ENCODE peak calls at places on chromosomes 12 and 14, in ten cellular contexts. I is posterior vena cava; R is upper lobe of left lung; D is retinal pigment epithelial cell; F is endothelial cell; S is pons; L is fibroblast of mammary gland; B is T-helper 2 cell; N is islet precursor cell; Q is stimulated activated CD8-positive, alpha-beta memory T cell treated with anti-CD3 and anti-CD28 coated beads, Interleukin-2, amount 100 ng/mL, for 48 hours. V is an unnamed sample.

GRCh38 chr12:57106021-57106708 is 5.0 kb downstream of the STAT6 start:
- DNase-seq in L (no peak), R (no peak), S (no peak), N (no peak), I (peak; percentile 66), Q (no peak), F (no peak), D (no peak), B (no peak), V (no peak)

GRCh38 chr12:26250801-26251200 is 55.4 kb downstream of the SSPN start:
- DNase-seq in I (no peak), Q (no peak), N (no peak), F (no peak), L (no peak), D (no peak), R (no peak), B (no peak), S (no peak), V (no peak)

GRCh38 chr12:32917094-32917611 is 20.6 kb upstream of the PKP2 start:
- DNase-seq in F (no peak), S (no peak), R (no peak), Q (no peak), N (no peak), I (no peak), D (no peak), L (peak; percentile 76), B (no peak), V (no peak)

GRCh38 chr14:61498811-61499210 is 177.4 kb downstream of the PRKCH start:
- DNase-seq in D (peak; percentile 91), I (no peak), S (no peak), Q (no peak), L (peak; percentile 78), F (no peak), R (no peak), B (no peak), N (no peak), V (no peak)

GRCh38 chr12:124044809-124045321 is 71.8 kb downstream of the ZNF664 start:
- DNase-seq in F (no peak), R (no peak), L (no peak), Q (no peak), D (no peak), S (no peak), B (no peak), N (no peak), I (no peak), V (peak; percentile 43)

GRCh38 chr12:96302706-96303310 is 97.4 kb downstream of the CDK17 start:
- DNase-seq in L (no peak), Q (no peak), F (no peak), B (no peak), D (no peak), I (no peak), S (peak; percentile 95), R (no peak), N (no peak), V (peak; percentile 71)

GRCh38 chr14:67964391-67964812 is 144.8 kb downstream of the RAD51B start:
- DNase-seq in R (no peak), B (no peak), F (no peak), I (no peak), N (no peak), Q (no peak), S (no peak), L (peak; percentile 76), D (no peak), V (no peak)

GRCh38 chr14:67875175-67876006 is 55.8 kb downstream of the RAD51B start:
- DNase-seq in S (no peak), F (no peak), Q (no peak), B (peak; percentile 25), N (no peak), D (no peak), L (no peak), R (no peak), I (no peak), V (no peak)

GRCh38 chr14:55123101-55123500 is 6.0 kb upstream of the LGALS3 start:
- DNase-seq in F (no peak), N (peak; percentile 77), L (peak; percentile 95), D (peak; percentile 80), S (no peak), I (no peak), Q (no peak), B (no peak), R (no peak), V (peak; percentile 52)

GRCh38 chr12:10016881-10017280 is 6.5 kb downstream of the CLEC12B start:
- DNase-seq in N (no peak), F (no peak), Q (no peak), D (peak; percentile 9), L (peak; percentile 2), R (no peak), S (no peak), B (no peak), I (no peak), V (no peak)

GRCh38 chr12:110846615-110847566 is at the start of gene CCDC63:
- DNase-seq in R (peak; percentile 91), I (peak; percentile 87), N (peak; percentile 90), S (no peak), F (peak; percentile 76), D (no peak), Q (peak; percentile 15), B (no peak), L (peak; percentile 33), V (no peak)

GRCh38 chr12:41250748-41251147 is 62.6 kb downstream of the PDZRN4 start:
- DNase-seq in R (no peak), B (no peak), I (no peak), F (no peak), D (no peak), L (peak; percentile 25), Q (no peak), S (peak; percentile 31), N (no peak), V (no peak)

GRCh38 chr12:125100551-125101434 is 35.6 kb downstream of the AACS start:
- DNase-seq in R (no peak), L (no peak), N (no peak), Q (no peak), D (no peak), I (no peak), S (no peak), B (no peak), F (no peak), V (no peak)

GRCh38 chr12:50887191-50887590 is 44.5 kb downstream of the TMPRSS12 start:
- DNase-seq in L (no peak), R (no peak), S (no peak), Q (no peak), F (no peak), N (no peak), I (no peak), B (no peak), D (no peak), V (no peak)

GRCh38 chr14:55451398-55451797 is 11.0 kb upstream of the TBPL2 start:
- DNase-seq in S (no peak), I (no peak), N (no peak), F (no peak), D (no peak), R (no peak), Q (no peak), B (no peak), L (peak; percentile 68), V (no peak)

GRCh38 chr12:68350753-68351152 is 18.6 kb upstream of the MDM1 start:
- DNase-seq in S (no peak), Q (no peak), F (no peak), L (peak; percentile 45), R (no peak), D (no peak), N (no peak), I (no peak), B (no peak), V (no peak)

GRCh38 chr12:124057691-124058090 is 84.7 kb downstream of the ZNF664 start:
- DNase-seq in F (no peak), N (no peak), B (no peak), R (no peak), D (no peak), S (no peak), I (no peak), L (no peak), Q (no peak), V (no peak)

GRCh38 chr12:5912437-5913334 is 32.4 kb downstream of the ANO2 start:
- DNase-seq in F (peak; percentile 70), B (no peak), R (no peak), I (peak; percentile 76), N (peak; percentile 85), L (no peak), Q (no peak), D (no peak), S (no peak), V (no peak)

GRCh38 chr12:105418821-105419291 is 88.4 kb downstream of the C12orf75 start:
- DNase-seq in R (peak; percentile 7), F (no peak), B (no peak), I (no peak), N (peak; percentile 86), Q (no peak), L (no peak), S (no peak), D (no peak), V (no peak)

GRCh38 chr14:77498120-77498979 is at the start of gene ISM2:
- DNase-seq in L (peak; percentile 21), S (no peak), R (peak; percentile 90), Q (peak; percentile 6), N (peak; percentile 78), D (no peak), I (no peak), B (peak; percentile 10), F (peak; percentile 48), V (peak; percentile 30)

GRCh38 chr12:9066183-9066623 is 49.5 kb downstream of the A2M start:
- DNase-seq in L (no peak), D (no peak), S (no peak), N (no peak), I (peak; percentile 71), Q (no peak), B (no peak), F (no peak), R (peak; percentile 63), V (no peak)

GRCh38 chr14:50045039-50045711 is 71.2 kb downstream of the VCPKMT start:
- DNase-seq in L (peak; percentile 93), I (peak; percentile 95), B (peak; percentile 61), D (no peak), S (no peak), R (no peak), N (no peak), F (no peak), Q (peak; percentile 64), V (no peak)

GRCh38 chr14:106826833-106827369 is 1300.5 kb downstream of the TMEM121 start:
- DNase-seq in B (no peak), L (no peak), N (no peak), I (no peak), F (no peak), D (no peak), R (no peak), S (no peak), Q (no peak), V (no peak)

GRCh38 chr12:87953257-87953860 is 75.8 kb downstream of the C12orf50 start:
- DNase-seq in L (peak; percentile 60), N (no peak), Q (no peak), F (peak; percentile 19), R (no peak), I (no peak), D (no peak), S (peak; percentile 63), B (no peak), V (peak; percentile 18)

GRCh38 chr14:100069161-100069800 is 4.1 kb downstream of the EVL start:
- DNase-seq in L (no peak), I (no peak), N (no peak), D (no peak), S (no peak), R (no peak), F (no peak), Q (no peak), B (no peak), V (no peak)

GRCh38 chr12:25822281-25822680 is 136.2 kb upstream of the RASSF8 start:
- DNase-seq in B (no peak), I (no peak), F (no peak), L (no peak), Q (no peak), S (no peak), R (no peak), D (no peak), N (no peak), V (no peak)

GRCh38 chr12:123602651-123603195 is 824 bp downstream of the DDX55 start:
- DNase-seq in S (no peak), Q (no peak), L (peak; percentile 12), N (no peak), R (no peak), D (no peak), I (no peak), F (no peak), B (no peak), V (peak; percentile 23)